ENCODE peak calls at places on chromosomes 5 and 9, in nine cellular contexts. One of them, this sample, is unnamed.

GRCh38 chr5:157196045-157196444 is 15.4 kb downstream of the ITK start:
- DNase-seq in NCI-H1092: no peak
- DNase-seq in A549: no peak
- DNase-seq in DMS 273 treated with DMSO at 0.1 percent for 48 hours: no peak
- DNase-seq in EL: no peak
- DNase-seq in MCF 10A: no peak
- DNase-seq in RWPE1: no peak
- DNase-seq in EH: no peak
- DNase-seq in T-cell: no peak
- DNase-seq in this sample: no peak

GRCh38 chr5:57258052-57258451 is 84.2 kb downstream of the GPBP1 start:
- DNase-seq in EH: no peak
- DNase-seq in NCI-H1092: no peak
- DNase-seq in EL: no peak
- DNase-seq in RWPE1: no peak
- DNase-seq in A549: no peak
- DNase-seq in MCF 10A: no peak
- DNase-seq in DMS 273 treated with DMSO at 0.1 percent for 48 hours: no peak
- DNase-seq in T-cell: no peak
- DNase-seq in this sample: no peak

GRCh38 chr5:135534609-135535419 is 950 bp downstream of the NEUROG1 start:
- DNase-seq in T-cell: no peak
- DNase-seq in DMS 273 treated with DMSO at 0.1 percent for 48 hours: no peak
- DNase-seq in EH: no peak
- DNase-seq in EL: no peak
- DNase-seq in A549: no peak
- DNase-seq in RWPE1: no peak
- DNase-seq in NCI-H1092: no peak
- DNase-seq in MCF 10A: no peak
- DNase-seq in this sample: no peak

GRCh38 chr5:6251579-6252102 is 126.7 kb downstream of the MED10 start:
- DNase-seq in T-cell: no peak
- DNase-seq in EH: no peak
- DNase-seq in MCF 10A: no peak
- DNase-seq in NCI-H1092: no peak
- DNase-seq in EL: no peak
- DNase-seq in DMS 273 treated with DMSO at 0.1 percent for 48 hours: no peak
- DNase-seq in A549: no peak
- DNase-seq in RWPE1: no peak
- DNase-seq in this sample: no peak

GRCh38 chr9:28093141-28093540 is 519.9 kb upstream of the C9orf72 start:
- DNase-seq in T-cell: no peak
- DNase-seq in RWPE1: no peak
- DNase-seq in EH: no peak
- DNase-seq in A549: no peak
- DNase-seq in NCI-H1092: no peak
- DNase-seq in EL: no peak
- DNase-seq in DMS 273 treated with DMSO at 0.1 percent for 48 hours: no peak
- DNase-seq in MCF 10A: no peak
- DNase-seq in this sample: no peak

GRCh38 chr5:157511656-157512644 is 51.9 kb downstream of the NIPAL4 start:
- DNase-seq in NCI-H1092: no peak
- DNase-seq in T-cell: no peak
- DNase-seq in MCF 10A: peak; percentile 99
- DNase-seq in EL: peak; percentile 97
- DNase-seq in RWPE1: peak; percentile 96
- DNase-seq in DMS 273 treated with DMSO at 0.1 percent for 48 hours: peak; percentile 34
- DNase-seq in EH: peak; percentile 99
- DNase-seq in A549: peak; percentile 86
- DNase-seq in this sample: peak; percentile 80

GRCh38 chr5:54013556-54014157 is 296.7 kb downstream of the ARL15 start:
- DNase-seq in T-cell: no peak
- DNase-seq in RWPE1: peak; percentile 83
- DNase-seq in MCF 10A: peak; percentile 79
- DNase-seq in A549: peak; percentile 80
- DNase-seq in NCI-H1092: no peak
- DNase-seq in EH: peak; percentile 86
- DNase-seq in DMS 273 treated with DMSO at 0.1 percent for 48 hours: no peak
- DNase-seq in EL: peak; percentile 86
- DNase-seq in this sample: peak; percentile 25

GRCh38 chr9:135960328-135961276 is 571 bp downstream of the UBAC1 start:
- DNase-seq in T-cell: no peak
- DNase-seq in MCF 10A: peak; percentile 27
- DNase-seq in DMS 273 treated with DMSO at 0.1 percent for 48 hours: no peak
- DNase-seq in EH: peak; percentile 43
- DNase-seq in EL: peak; percentile 41
- DNase-seq in NCI-H1092: no peak
- DNase-seq in A549: no peak
- DNase-seq in RWPE1: peak; percentile 65
- DNase-seq in this sample: peak; percentile 39

GRCh38 chr5:4258170-4258569 is 662.5 kb downstream of the IRX1 start:
- DNase-seq in DMS 273 treated with DMSO at 0.1 percent for 48 hours: no peak
- DNase-seq in NCI-H1092: no peak
- DNase-seq in EL: no peak
- DNase-seq in RWPE1: no peak
- DNase-seq in MCF 10A: peak; percentile 60
- DNase-seq in EH: no peak
- DNase-seq in T-cell: no peak
- DNase-seq in A549: no peak
- DNase-seq in this sample: no peak

GRCh38 chr5:150639751-150640150 is 709 bp upstream of the SYNPO start:
- DNase-seq in EL: no peak
- DNase-seq in RWPE1: no peak
- DNase-seq in MCF 10A: no peak
- DNase-seq in EH: no peak
- DNase-seq in A549: no peak
- DNase-seq in T-cell: no peak
- DNase-seq in NCI-H1092: no peak
- DNase-seq in DMS 273 treated with DMSO at 0.1 percent for 48 hours: no peak
- DNase-seq in this sample: no peak

GRCh38 chr9:109632817-109633216 is 134.7 kb upstream of the PTPN3 start:
- DNase-seq in T-cell: no peak
- DNase-seq in EL: no peak
- DNase-seq in NCI-H1092: no peak
- DNase-seq in RWPE1: no peak
- DNase-seq in DMS 273 treated with DMSO at 0.1 percent for 48 hours: no peak
- DNase-seq in A549: no peak
- DNase-seq in EH: no peak
- DNase-seq in MCF 10A: no peak
- DNase-seq in this sample: no peak

This sample was measured in ACHN.